ENCODE peak calls at places on chromosomes 5 and 9, in seven cellular contexts. V is GM12878; T is CD8-positive, alpha-beta T cell; U is IMR-90; K is lower lobe of right lung; A is prostate gland; H is A549. S is an unnamed sample.
A peak's percentile ranks its signal among the peaks of the same experiment; 100 is the strongest.

GRCh38 chr9:85741112-85741874 is 461 bp downstream of the AGTPBP1 start:
- DNase-seq in H (peak; percentile 49), A (peak; percentile 28), T (peak; percentile 33), V (no peak), U (peak; percentile 8), K (peak; percentile 76), S (peak; percentile 30)

GRCh38 chr5:159511570-159511969 is 181.3 kb upstream of the IL12B start:
- DNase-seq in A (peak; percentile 58), K (no peak), V (no peak), H (peak; percentile 82), T (no peak), U (peak; percentile 49), S (no peak)

GRCh38 chr9:135131488-135131887 is 44.0 kb downstream of the OLFM1 start:
- DNase-seq in U (no peak), H (no peak), V (no peak), K (no peak), A (no peak), T (no peak), S (no peak)

GRCh38 chr5:156155638-156156037 is 171.3 kb upstream of the SGCD start:
- DNase-seq in T (no peak), A (no peak), H (peak; percentile 48), K (no peak), V (no peak), U (no peak), S (no peak)

GRCh38 chr9:103991698-103992097 is 102.4 kb upstream of the SMC2 start:
- DNase-seq in H (no peak), A (no peak), U (no peak), V (peak; percentile 5), K (no peak), T (no peak), S (no peak)

GRCh38 chr9:91655664-91656063 is 232.0 kb upstream of the NFIL3 start:
- DNase-seq in A (no peak), V (no peak), H (no peak), K (no peak), U (no peak), T (no peak), S (no peak)

GRCh38 chr5:169178269-169178668 is 122.7 kb downstream of the SLIT3 start:
- DNase-seq in V (no peak), A (no peak), T (no peak), U (no peak), K (no peak), H (no peak), S (no peak)

GRCh38 chr9:18721267-18722079 is 247.5 kb downstream of the ADAMTSL1 start:
- DNase-seq in V (no peak), T (no peak), K (no peak), U (no peak), A (no peak), H (no peak), S (no peak)

GRCh38 chr5:685262-686171 is 7.6 kb downstream of the TPPP start:
- DNase-seq in U (no peak), V (no peak), T (no peak), A (no peak), K (no peak), H (no peak), S (no peak)

GRCh38 chr9:82148849-82149544 is 160.4 kb downstream of the SPATA31D1 start:
- DNase-seq in T (no peak), H (no peak), U (peak; percentile 89), V (no peak), K (no peak), A (no peak), S (peak; percentile 53)

GRCh38 chr5:177131711-177132503 is 1.7 kb upstream of the NSD1 start:
- DNase-seq in V (no peak), H (no peak), A (no peak), T (no peak), U (no peak), K (peak; percentile 48), S (no peak)

GRCh38 chr5:138950411-138951011 is 75.4 kb upstream of the LRRTM2 start:
- DNase-seq in A (no peak), H (no peak), K (peak; percentile 68), U (no peak), T (no peak), V (no peak), S (no peak)

GRCh38 chr5:32443145-32443540 is 1.4 kb downstream of the ZFR start:
- DNase-seq in V (peak; percentile 31), H (no peak), U (peak; percentile 57), A (no peak), T (no peak), K (no peak), S (peak; percentile 16)

GRCh38 chr9:72753261-72753893 is 199.5 kb downstream of the ALDH1A1 start:
- DNase-seq in T (no peak), H (peak; percentile 56), A (no peak), U (peak; percentile 31), V (no peak), K (no peak), S (peak; percentile 43)

DNA sequence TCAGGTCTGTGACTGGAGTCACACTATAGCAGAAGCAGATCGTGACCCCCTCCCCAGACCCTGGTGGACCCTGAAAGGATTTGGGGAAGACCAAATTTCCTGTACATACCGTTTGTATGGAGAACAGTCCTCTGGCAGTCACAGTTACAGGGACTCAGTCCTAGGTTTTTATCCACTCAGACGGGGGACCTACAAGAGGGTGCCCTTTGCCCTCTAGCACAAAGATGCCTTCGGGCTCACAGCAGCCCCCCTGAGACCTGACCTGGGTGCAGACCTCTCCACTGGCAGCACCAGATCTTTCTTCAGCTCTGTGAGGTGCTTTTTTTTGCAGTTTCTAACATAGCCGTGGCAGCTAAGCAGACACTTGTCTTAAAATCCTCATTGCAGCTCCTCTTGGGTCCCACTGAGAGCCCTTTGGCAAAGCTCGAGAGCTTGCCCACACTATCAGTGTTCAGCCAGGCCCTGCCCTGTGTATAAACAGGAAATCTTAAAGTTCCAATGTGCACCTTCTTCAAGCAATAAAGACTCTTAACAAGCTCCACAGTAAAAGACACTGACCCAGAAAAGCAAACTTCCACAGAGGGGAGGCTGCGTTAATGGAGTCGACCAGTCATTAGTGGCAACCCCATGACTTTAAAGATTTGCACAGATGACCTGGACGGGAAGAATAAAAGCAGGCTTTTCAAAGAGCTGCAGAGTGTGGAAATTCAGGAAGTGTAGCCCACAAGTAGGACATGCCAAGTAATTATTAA is 71.8 kb upstream of the LHFPL2 start:
- DNase-seq in H (no peak), U (no peak), T (no peak), K (no peak), A (no peak), V (no peak), S (no peak)
- H3K4me3 ChIP-seq in H (peak overlapping the region; percentile 2), U (no peak overlapping the region), T (no peak overlapping the region), K (no peak overlapping the region), A (no peak overlapping the region), V (no peak overlapping the region), S (no peak overlapping the region)

GRCh38 chr5:77904362-77904761 is 128.2 kb upstream of the TBCA start:
- DNase-seq in T (no peak), V (no peak), H (no peak), K (no peak), U (no peak), A (no peak), S (no peak)
- TF ChIP-seq CTCF in T (no peak), V (no peak), H (no peak), K (no peak), U (no peak), A (no peak), S (no peak)

GRCh38 chr9:37284631-37285030 is 137.9 kb upstream of the GRHPR start:
- DNase-seq in K (no peak), H (no peak), V (no peak), T (no peak), U (peak; percentile 41), A (no peak), S (no peak)

GRCh38 chr9:37287317-37287716 is 135.2 kb upstream of the GRHPR start:
- DNase-seq in A (no peak), V (no peak), K (no peak), U (no peak), T (no peak), H (no peak), S (no peak)

GRCh38 chr9:37283730-37284235 is 138.7 kb upstream of the GRHPR start:
- DNase-seq in A (no peak), T (no peak), U (peak; percentile 87), H (peak; percentile 63), V (peak; percentile 72), K (no peak), S (peak; percentile 38)

GRCh38 chr9:37289631-37290030 is 132.9 kb upstream of the GRHPR start:
- DNase-seq in H (no peak), T (no peak), U (no peak), A (no peak), V (no peak), K (no peak), S (no peak)

DNA sequence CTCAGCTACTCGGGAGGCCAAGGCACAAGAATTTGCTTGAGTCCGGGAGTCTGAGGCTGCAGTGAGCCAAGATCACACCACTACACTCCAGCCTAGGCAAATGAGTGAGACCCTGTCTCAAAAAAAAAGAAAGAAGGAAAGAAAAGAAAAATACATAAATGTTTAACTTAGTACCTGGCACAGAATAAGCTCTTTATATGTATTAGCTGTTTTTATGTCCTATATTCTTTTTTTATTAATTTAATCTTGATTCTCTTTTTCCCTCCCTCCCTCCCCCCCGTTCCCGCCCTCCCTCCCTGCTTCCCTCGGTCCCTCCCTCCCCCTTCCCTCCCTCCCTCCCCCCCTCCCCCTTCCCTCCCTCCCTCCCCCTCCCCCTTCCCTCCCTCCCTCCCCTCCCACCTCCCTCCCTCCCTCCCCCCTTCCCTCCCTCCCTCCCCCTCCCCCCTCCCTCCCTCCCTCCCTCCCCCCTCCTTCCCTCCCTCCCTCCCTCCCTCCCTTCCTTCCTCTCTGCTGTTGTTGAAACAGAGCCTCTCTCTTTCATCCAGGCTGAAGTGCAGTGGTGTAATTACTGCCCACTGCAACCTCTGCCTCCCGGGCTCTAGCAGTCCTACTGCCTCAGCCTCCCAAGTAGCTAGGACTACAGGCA is 135.8 kb upstream of the GRHPR start:
- DNase-seq in H (no peak), T (no peak), V (no peak), K (no peak), A (no peak), U (no peak), S (no peak)
- H3K4me3 ChIP-seq in H (no peak overlapping the region), T (no peak overlapping the region), V (no peak overlapping the region), K (no peak overlapping the region), A (no peak overlapping the region), U (no peak overlapping the region), S (no peak overlapping the region)

DNA sequence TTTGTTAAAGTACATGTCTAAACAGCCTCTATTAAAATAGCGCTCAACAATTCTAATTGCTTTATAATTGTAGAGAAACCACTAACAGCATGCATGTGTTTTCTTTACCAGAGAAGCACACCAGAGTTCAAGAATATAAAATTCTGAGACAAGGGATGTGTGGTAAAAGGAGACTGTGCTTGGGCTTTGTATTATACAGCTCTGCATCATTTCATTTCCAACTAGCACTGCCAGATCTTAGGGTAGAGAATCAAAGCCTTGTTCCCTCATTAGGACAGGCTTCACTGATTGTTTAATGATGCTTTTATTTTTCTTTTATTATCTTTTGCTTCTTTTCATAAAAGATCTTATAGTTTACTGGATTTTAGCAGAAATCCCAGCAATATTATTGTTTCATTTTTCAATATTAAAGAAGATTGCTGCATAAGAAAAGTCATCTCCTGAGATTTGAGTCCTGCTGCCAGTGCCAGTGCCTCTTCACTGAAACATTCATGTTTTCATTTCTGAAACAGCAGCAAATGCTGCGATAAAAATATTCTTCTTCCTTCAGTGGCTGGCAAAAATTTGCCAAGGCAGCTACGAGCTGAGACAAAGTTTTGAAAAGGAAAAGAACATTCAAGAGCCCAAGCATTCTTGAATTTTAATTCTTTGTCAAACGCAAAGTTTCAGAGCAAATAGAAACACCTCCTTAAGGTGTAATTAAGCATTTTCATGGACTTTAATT is 491.0 kb upstream of the PIK3R1 start:
- DNase-seq in A (no peak), T (no peak), U (no peak), H (no peak), K (no peak), V (no peak), S (no peak)
- TF ChIP-seq CTCF in A (no peak), T (no peak), U (no peak), H (no peak), K (no peak), V (no peak), S (no peak)

S was measured in fibroblast of pulmonary artery.